ENCODE peak calls at places on chromosomes 12 and 14, in four cellular contexts. U is choroid plexus epithelial cell, A is lung, B is lower lobe of right lung. F is an unnamed sample.

GRCh38 chr12:101050631-101051030 is 159.4 kb downstream of the SLC5A8 start:
- DNase-seq in U (no peak), A (no peak), B (no peak), F (no peak)

GRCh38 chr12:111359231-111359913 is 9.5 kb downstream of the PHETA1 start:
- DNase-seq in U (no peak), A (no peak), B (no peak), F (peak; percentile 4)

GRCh38 chr14:99189201-99189801 is 82.7 kb downstream of the BCL11B start:
- DNase-seq in U (no peak), A (no peak), B (no peak), F (no peak)

GRCh38 chr14:31380106-31380505 is 40.2 kb downstream of the HEATR5A start:
- DNase-seq in U (peak; percentile 11), A (no peak), B (no peak), F (peak; percentile 40)

GRCh38 chr12:47741340-47741703 is 16.0 kb upstream of the ENDOU start:
- DNase-seq in U (no peak), A (peak; percentile 64), B (peak; percentile 80), F (peak; percentile 50)

GRCh38 chr12:132497514-132498405 is 7.8 kb downstream of the FBRSL1 start:
- DNase-seq in U (no peak), A (no peak), B (no peak), F (no peak)

GRCh38 chr14:64773046-64773445 is 68.8 kb downstream of the PLEKHG3 start:
- DNase-seq in U (no peak), A (no peak), B (no peak), F (no peak)

GRCh38 chr14:68449565-68450295 is 343.1 kb downstream of the ZFP36L1 start:
- DNase-seq in U (peak; percentile 29), A (no peak), B (no peak), F (no peak)

GRCh38 chr12:57517187-57517586 is 3.1 kb downstream of the DDIT3 start:
- DNase-seq in U (peak; percentile 25), A (no peak), B (no peak), F (peak; percentile 43)

GRCh38 chr14:53214384-53214783 is 61.3 kb upstream of the DDHD1 start:
- DNase-seq in U (peak; percentile 13), A (no peak), B (no peak), F (no peak)

GRCh38 chr12:40988831-40989230 is 199.3 kb upstream of the PDZRN4 start:
- DNase-seq in U (no peak), A (no peak), B (no peak), F (no peak)

GRCh38 chr14:95062220-95062619 is 95.1 kb downstream of the DICER1 start:
- DNase-seq in U (no peak), A (no peak), B (no peak), F (no peak)

GRCh38 chr14:100072783-100073346 is 7.6 kb downstream of the EVL start:
- DNase-seq in U (peak; percentile 26), A (peak; percentile 52), B (peak; percentile 86), F (no peak)

GRCh38 chr14:77355811-77356210 is 21.1 kb downstream of the TMED8 start:
- DNase-seq in U (no peak), A (no peak), B (no peak), F (peak; percentile 16)

GRCh38 chr14:57846631-57847030 is 19.3 kb downstream of the SLC35F4 start:
- DNase-seq in U (no peak), A (no peak), B (no peak), F (no peak)

GRCh38 chr14:82766128-82766527 is 1232.5 kb upstream of the SEL1L start:
- DNase-seq in U (no peak), A (no peak), B (no peak), F (no peak)

GRCh38 chr14:57161583-57161982 is 107.1 kb downstream of the EXOC5 start:
- DNase-seq in U (no peak), A (no peak), B (no peak), F (no peak)

GRCh38 chr12:166425-167091 is 47.4 kb downstream of the SLC6A12 start:
- DNase-seq in U (no peak), A (no peak), B (no peak), F (no peak)

GRCh38 chr12:7324176-7324575 is 20.3 kb downstream of the ACSM4 start:
- DNase-seq in U (no peak), A (no peak), B (no peak), F (no peak)

GRCh38 chr12:118166946-118167345 is 31.0 kb downstream of the PEBP1 start:
- DNase-seq in U (no peak), A (no peak), B (no peak), F (no peak)

GRCh38 chr12:132327351-132328171 is 1.8 kb downstream of the GALNT9 start:
- DNase-seq in U (peak; percentile 92), A (peak; percentile 46), B (peak; percentile 53), F (peak; percentile 89)

GRCh38 chr12:175250-175649 is 38.7 kb downstream of the SLC6A12 start:
- DNase-seq in U (peak; percentile 33), A (no peak), B (no peak), F (no peak)

GRCh38 chr14:55913324-55914035 is 204.7 kb upstream of the PELI2 start:
- DNase-seq in U (peak; percentile 51), A (no peak), B (no peak), F (peak; percentile 48)

GRCh38 chr12:92863255-92863654 is 65.8 kb downstream of the EEA1 start:
- DNase-seq in U (no peak), A (no peak), B (no peak), F (no peak)

GRCh38 chr14:64807588-64807987 is 72.1 kb downstream of the SPTB start:
- DNase-seq in U (no peak), A (no peak), B (no peak), F (no peak)

GRCh38 chr12:119869720-119870119 is 7.4 kb downstream of the CIT start:
- DNase-seq in U (peak; percentile 87), A (no peak), B (no peak), F (peak; percentile 97)

GRCh38 chr12:94710933-94711332 is 60.6 kb upstream of the TMCC3 start:
- DNase-seq in U (no peak), A (no peak), B (no peak), F (no peak)

GRCh38 chr14:98931911-98932310 is 340.1 kb downstream of the BCL11B start:
- DNase-seq in U (no peak), A (no peak), B (no peak), F (no peak)

GRCh38 chr12:25074954-25075353 is 120.0 kb downstream of the DNAI7 start:
- DNase-seq in U (no peak), A (no peak), B (no peak), F (no peak)

GRCh38 chr14:61866932-61867920 is 105.0 kb downstream of the SNAPC1 start:
- DNase-seq in U (peak; percentile 55), A (no peak), B (no peak), F (no peak)

GRCh38 chr12:52809166-52809565 is 4.8 kb downstream of the KRT4 start:
- DNase-seq in U (no peak), A (no peak), B (no peak), F (no peak)

GRCh38 chr12:25992026-25992782 is 33.7 kb downstream of the RASSF8 start:
- DNase-seq in U (no peak), A (peak; percentile 87), B (peak; percentile 63), F (no peak)

GRCh38 chr12:20681334-20681733 is 13.8 kb upstream of the SLCO1C1 start:
- DNase-seq in U (peak; percentile 4), A (no peak), B (no peak), F (no peak)
- TF ChIP-seq CTCF in U (no peak), A (no peak), B (no peak), F (no peak)

DNA sequence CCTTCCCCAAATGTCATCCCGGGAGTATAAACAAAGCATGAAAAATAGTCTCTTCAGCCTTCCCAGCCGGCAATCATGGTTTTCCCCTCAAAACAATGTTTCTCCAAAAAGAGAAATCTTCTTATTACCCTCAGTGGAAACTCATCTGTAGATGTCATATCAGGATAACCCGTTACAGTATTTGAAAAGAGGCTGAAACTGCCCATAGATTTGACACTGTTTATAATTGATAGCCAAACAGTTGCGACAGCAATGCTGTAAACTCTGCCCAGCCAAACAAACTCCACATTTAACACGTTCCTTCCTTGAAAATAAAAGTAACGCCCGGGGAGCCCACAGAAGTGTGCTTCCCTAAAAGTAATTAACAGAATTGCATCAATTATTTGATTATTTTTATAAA is 201.3 kb upstream of the FOXN3 start:
- DNase-seq in U (peak; percentile 30), A (no peak), B (no peak), F (peak; percentile 39)
- H3K4me3 ChIP-seq in U (peak overlapping the region; percentile 77), A (peak overlapping the region; percentile 41), B (peak overlapping the region; percentile 74), F (peak overlapping the region; percentile 65)

GRCh38 chr12:50187084-50187900 is 20.1 kb upstream of the CERS5 start:
- DNase-seq in U (peak; percentile 96), A (no peak), B (no peak), F (peak; percentile 88)
- TF ChIP-seq CTCF in U (no peak), A (no peak), B (no peak), F (no peak)

GRCh38 chr12:113468365-113469223 is 3.1 kb downstream of the LHX5 start:
- DNase-seq in U (no peak), A (no peak), B (no peak), F (no peak)

GRCh38 chr12:113469224-113469652 is 2.4 kb downstream of the LHX5 start:
- DNase-seq in U (no peak), A (no peak), B (no peak), F (no peak)

GRCh38 chr12:113467154-113467513 is 4.5 kb downstream of the LHX5 start:
- DNase-seq in U (no peak), A (no peak), B (no peak), F (no peak)

GRCh38 chr12:113466770-113467153 is 4.9 kb downstream of the LHX5 start:
- DNase-seq in U (no peak), A (no peak), B (no peak), F (no peak)

GRCh38 chr12:113467514-113468364 is 3.9 kb downstream of the LHX5 start:
- DNase-seq in U (no peak), A (no peak), B (no peak), F (no peak)
- H3K4me3 ChIP-seq in U (peak overlapping the region; percentile 24), A (no peak overlapping the region), B (peak overlapping the region; percentile 41), F (peak overlapping the region; percentile 30)

GRCh38 chr14:60648169-60648933 is 926 bp downstream of the SIX1 start:
- DNase-seq in U (peak; percentile 41), A (no peak), B (peak; percentile 45), F (peak; percentile 43)
- TF ChIP-seq CTCF in U (no peak), A (no peak), B (no peak), F (no peak)

GRCh38 chr14:90678846-90679362 is 137.3 kb downstream of the TTC7B start:
- DNase-seq in U (no peak), A (no peak), B (no peak), F (no peak)

GRCh38 chr14:90676356-90676755 is 139.9 kb downstream of the TTC7B start:
- DNase-seq in U (no peak), A (no peak), B (no peak), F (no peak)

GRCh38 chr14:90678420-90678819 is 137.8 kb downstream of the TTC7B start:
- DNase-seq in U (peak; percentile 40), A (no peak), B (no peak), F (peak; percentile 63)

GRCh38 chr14:90676859-90677258 is 139.4 kb downstream of the TTC7B start:
- DNase-seq in U (no peak), A (no peak), B (no peak), F (peak; percentile 68)

GRCh38 chr14:90677484-90678045 is 138.7 kb downstream of the TTC7B start:
- DNase-seq in U (peak; percentile 71), A (no peak), B (no peak), F (peak; percentile 74)
- H3K4me3 ChIP-seq in U (no peak overlapping the region), A (no peak overlapping the region), B (no peak overlapping the region), F (no peak overlapping the region)

GRCh38 chr14:71552809-71553208 is 379.4 kb upstream of the RGS6 start:
- DNase-seq in U (no peak), A (no peak), B (no peak), F (no peak)
- TF ChIP-seq CTCF in U (no peak), A (no peak), B (no peak), F (no peak)

GRCh38 chr14:28381656-28382055 is 384.9 kb upstream of the FOXG1 start:
- DNase-seq in U (peak; percentile 59), A (no peak), B (no peak), F (peak; percentile 60)
- H3K4me3 ChIP-seq in U (no peak overlapping the region), A (no peak overlapping the region), B (no peak overlapping the region), F (no peak overlapping the region)